ENCODE peak calls at places on chromosomes 1 and 21, in seven cellular contexts. K, E, M, P, D, R and O are unnamed samples. For H3K36me3, the result is how much of the 10 kb centered on the place peaks cover.

GRCh38 chr1:43976045-43976444 is 1.3 kb downstream of the ATP6V0B start:
- DNase-seq in K (no peak), E (no peak), M (no peak), P (no peak), D (no peak), R (no peak), O (no peak)

GRCh38 chr1:235632538-235633219 is 16.9 kb downstream of the GNG4 start:
- DNase-seq in K (no peak), E (peak), M (peak), P (no peak), D (no peak), R (peak), O (peak)

GRCh38 chr1:19811206-19811851 is 3.8 kb downstream of the RNF186 start:
- DNase-seq in K (peak), E (peak), M (peak), P (peak), D (peak), R (no peak), O (peak)

GRCh38 chr21:37045139-37045538 is 27.7 kb downstream of the PIGP start:
- DNase-seq in K (peak), E (no peak), M (no peak), P (no peak), D (no peak), R (no peak), O (no peak)

GRCh38 chr1:228142616-228143203 is 2.6 kb downstream of the GUK1 start:
- DNase-seq in K (no peak), E (no peak), M (peak), P (peak), D (peak), R (no peak), O (no peak)

GRCh38 chr1:152869808-152870419 is 8.2 kb upstream of the SMCP start:
- DNase-seq in K (peak), E (peak), M (peak), P (peak), D (peak), R (peak), O (peak)

GRCh38 chr1:196295766-196296165 is 312.5 kb downstream of the KCNT2 start:
- DNase-seq in K (no peak), E (no peak), M (no peak), P (no peak), D (no peak), R (peak), O (peak)

GRCh38 chr1:226784081-226785049 is 45.3 kb upstream of the ITPKB start:
- DNase-seq in K (no peak), E (no peak), M (peak), P (no peak), D (no peak), R (no peak), O (peak)

GRCh38 chr1:245988393-245989078 is 518.5 kb downstream of the SMYD3 start:
- DNase-seq in K (no peak), E (no peak), M (no peak), P (no peak), D (no peak), R (no peak), O (no peak)

GRCh38 chr1:83741348-83741747 is 257.6 kb downstream of the TTLL7 start:
- DNase-seq in K (no peak), E (no peak), M (no peak), P (no peak), D (no peak), R (no peak), O (no peak)

GRCh38 chr1:207822124-207822601 is 70.3 kb downstream of the CD46 start:
- DNase-seq in K (no peak), E (no peak), M (no peak), P (no peak), D (peak), R (no peak), O (no peak)

GRCh38 chr1:116988248-116988647 is 13.3 kb upstream of the CD101 start:
- DNase-seq in K (no peak), E (peak), M (no peak), P (peak), D (no peak), R (peak), O (no peak)

GRCh38 chr1:156157974-156158373 is 4.6 kb downstream of the SEMA4A start:
- DNase-seq in K (no peak), E (no peak), M (no peak), P (no peak), D (no peak), R (no peak), O (no peak)

GRCh38 chr1:180252638-180253536 is 22.8 kb downstream of the LHX4 start:
- DNase-seq in K (peak), E (peak), M (peak), P (peak), D (peak), R (peak), O (peak)

GRCh38 chr1:177631770-177632169 is 338.1 kb downstream of the SEC16B start:
- DNase-seq in K (no peak), E (no peak), M (no peak), P (no peak), D (no peak), R (no peak), O (no peak)

GRCh38 chr1:99326215-99326949 is 62.1 kb downstream of the PLPPR4 start:
- DNase-seq in K (no peak), E (no peak), M (no peak), P (no peak), D (no peak), R (no peak), O (peak)

GRCh38 chr1:39639333-39640130 is at the start of gene HEYL:
- DNase-seq in K (peak), E (peak), M (peak), P (peak), D (peak), R (no peak), O (no peak)

GRCh38 chr1:162285149-162285561 is 91.5 kb downstream of the SPATA46 start:
- DNase-seq in K (no peak), E (no peak), M (no peak), P (peak), D (peak), R (peak), O (peak)

GRCh38 chr1:98700228-98700627 is 38.7 kb downstream of the SNX7 start:
- DNase-seq in K (no peak), E (no peak), M (no peak), P (no peak), D (no peak), R (no peak), O (peak)

GRCh38 chr1:223853748-223854147 is 8.0 kb upstream of the TP53BP2 start:
- DNase-seq in K (no peak), E (no peak), M (no peak), P (no peak), D (no peak), R (no peak), O (no peak)

GRCh38 chr21:26513212-26513611 is 59.9 kb downstream of the CYYR1 start:
- DNase-seq in K (no peak), E (peak), M (peak), P (no peak), D (no peak), R (peak), O (peak)

GRCh38 chr1:185325413-185325812 is 8.4 kb upstream of the IVNS1ABP start:
- DNase-seq in K (no peak), E (no peak), M (no peak), P (no peak), D (no peak), R (no peak), O (no peak)

GRCh38 chr1:6412896-6413295 is 6.8 kb downstream of the HES2 start:
- DNase-seq in K (no peak), E (no peak), M (no peak), P (no peak), D (no peak), R (peak), O (peak)

GRCh38 chr1:244836135-244836521 is 670 bp downstream of the COX20 start:
- DNase-seq in K (no peak), E (peak), M (peak), P (no peak), D (no peak), R (peak), O (peak)

GRCh38 chr1:105102385-105102784 is 1352.7 kb downstream of the AMY1C start:
- DNase-seq in K (no peak), E (no peak), M (no peak), P (no peak), D (no peak), R (no peak), O (no peak)

GRCh38 chr1:195806060-195806459 is 802.2 kb downstream of the KCNT2 start:
- DNase-seq in K (no peak), E (no peak), M (no peak), P (no peak), D (no peak), R (no peak), O (no peak)

GRCh38 chr21:38859852-38860251 is 54.1 kb downstream of the ETS2 start:
- DNase-seq in K (no peak), E (no peak), M (no peak), P (no peak), D (no peak), R (peak), O (peak)

GRCh38 chr1:218390625-218391024 is 45.5 kb downstream of the TGFB2 start:
- DNase-seq in K (no peak), E (no peak), M (no peak), P (no peak), D (no peak), R (peak), O (peak)

GRCh38 chr1:5754079-5754431 is 238.2 kb downstream of the NPHP4 start:
- DNase-seq in K (no peak), E (no peak), M (no peak), P (no peak), D (no peak), R (no peak), O (no peak)

GRCh38 chr1:147760481-147761260 is at the start of gene GJA5:
- DNase-seq in K (no peak), E (no peak), M (no peak), P (no peak), D (no peak), R (peak), O (peak)

GRCh38 chr1:175192111-175192629 is 406 bp downstream of the KIAA0040 start:
- DNase-seq in K (peak), E (no peak), M (no peak), P (peak), D (peak), R (peak), O (peak)

GRCh38 chr1:212607206-212607923 is 1.2 kb upstream of the ATF3 start:
- DNase-seq in K (no peak), E (no peak), M (no peak), P (peak), D (peak), R (peak), O (peak)

GRCh38 chr1:181812211-181812610 is 249.3 kb downstream of the ZNF648 start:
- DNase-seq in K (no peak), E (no peak), M (no peak), P (no peak), D (no peak), R (no peak), O (no peak)

GRCh38 chr1:109542657-109543056 is 3.0 kb downstream of the GPR61 start:
- DNase-seq in K (no peak), E (no peak), M (no peak), P (no peak), D (no peak), R (no peak), O (no peak)

DNA sequence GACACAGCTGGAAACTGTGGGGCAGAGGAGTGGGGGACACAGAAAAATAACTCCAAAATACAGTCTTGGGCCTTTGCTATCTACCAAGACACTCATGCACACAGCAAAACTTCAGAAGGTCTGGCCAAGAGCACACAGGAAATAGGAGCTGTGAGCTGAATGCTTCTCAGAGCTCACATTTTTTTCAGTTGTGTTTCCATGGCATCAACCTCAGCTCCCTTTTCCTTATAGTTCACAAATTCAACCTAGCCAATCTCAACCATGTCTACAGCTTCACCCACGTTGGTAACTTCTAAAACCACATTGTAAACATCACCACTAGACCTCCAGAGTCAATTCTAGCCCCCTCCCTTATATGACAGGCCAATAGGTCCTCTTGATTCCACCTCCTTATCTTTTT is 19.6 kb upstream of the SYNJ1 start:
- DNase-seq in K (no peak), E (no peak), M (no peak), P (no peak), D (no peak), R (no peak), O (no peak)
- H3K36me3 ChIP-seq in K (under half), E (under half), M (half or more), P (under half), D (under half), R (under half), O (half or more)

DNA sequence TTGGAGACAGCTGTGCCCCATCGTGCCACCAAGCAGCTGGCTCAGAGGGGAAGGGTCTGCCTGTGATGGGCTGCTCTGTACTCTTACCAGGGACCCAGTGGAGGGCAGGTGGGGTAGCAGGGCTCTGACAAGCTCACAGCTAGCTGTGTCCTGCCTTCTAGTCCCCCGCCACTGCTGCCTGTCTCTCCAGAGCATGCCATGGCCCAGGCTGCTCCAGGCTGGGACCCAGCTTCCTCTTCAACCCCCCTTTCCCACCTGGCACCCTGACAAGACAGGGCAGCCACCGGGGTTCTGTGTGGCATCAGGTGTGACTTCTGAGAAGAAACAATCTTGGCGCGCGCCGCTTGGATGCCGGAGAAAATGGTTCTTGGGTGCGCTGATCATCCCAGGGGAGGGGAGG is 92.3 kb upstream of the ACTL8 start:
- DNase-seq in K (no peak), E (no peak), M (no peak), P (no peak), D (no peak), R (no peak), O (no peak)
- H3K36me3 ChIP-seq in K (under half), E (under half), M (under half), P (under half), D (under half), R (under half), O (under half)

DNA sequence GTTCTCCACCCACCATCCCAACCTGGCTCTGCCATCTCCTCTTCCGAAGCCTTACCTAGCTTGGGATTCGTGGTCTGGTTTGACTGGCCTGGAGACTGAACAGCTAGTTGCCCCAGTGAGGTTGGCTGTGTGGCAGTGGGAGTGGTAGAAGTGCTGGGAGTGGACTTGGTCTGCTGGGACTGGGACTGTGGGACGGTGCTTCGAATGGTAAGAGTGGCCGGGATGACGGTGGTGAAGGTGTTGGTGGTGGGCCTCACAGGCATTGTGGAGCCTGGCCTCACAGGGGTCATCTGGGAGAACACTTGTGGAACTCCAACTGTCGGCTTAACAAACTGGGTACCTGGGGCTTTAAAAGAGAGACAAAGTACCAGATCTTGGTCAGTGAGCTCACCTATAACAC is 28.7 kb downstream of the PSMB4 start:
- DNase-seq in K (no peak), E (no peak), M (no peak), P (no peak), D (no peak), R (no peak), O (no peak)
- H3K36me3 ChIP-seq in K (under half), E (under half), M (half or more), P (under half), D (under half), R (under half), O (half or more)

DNA sequence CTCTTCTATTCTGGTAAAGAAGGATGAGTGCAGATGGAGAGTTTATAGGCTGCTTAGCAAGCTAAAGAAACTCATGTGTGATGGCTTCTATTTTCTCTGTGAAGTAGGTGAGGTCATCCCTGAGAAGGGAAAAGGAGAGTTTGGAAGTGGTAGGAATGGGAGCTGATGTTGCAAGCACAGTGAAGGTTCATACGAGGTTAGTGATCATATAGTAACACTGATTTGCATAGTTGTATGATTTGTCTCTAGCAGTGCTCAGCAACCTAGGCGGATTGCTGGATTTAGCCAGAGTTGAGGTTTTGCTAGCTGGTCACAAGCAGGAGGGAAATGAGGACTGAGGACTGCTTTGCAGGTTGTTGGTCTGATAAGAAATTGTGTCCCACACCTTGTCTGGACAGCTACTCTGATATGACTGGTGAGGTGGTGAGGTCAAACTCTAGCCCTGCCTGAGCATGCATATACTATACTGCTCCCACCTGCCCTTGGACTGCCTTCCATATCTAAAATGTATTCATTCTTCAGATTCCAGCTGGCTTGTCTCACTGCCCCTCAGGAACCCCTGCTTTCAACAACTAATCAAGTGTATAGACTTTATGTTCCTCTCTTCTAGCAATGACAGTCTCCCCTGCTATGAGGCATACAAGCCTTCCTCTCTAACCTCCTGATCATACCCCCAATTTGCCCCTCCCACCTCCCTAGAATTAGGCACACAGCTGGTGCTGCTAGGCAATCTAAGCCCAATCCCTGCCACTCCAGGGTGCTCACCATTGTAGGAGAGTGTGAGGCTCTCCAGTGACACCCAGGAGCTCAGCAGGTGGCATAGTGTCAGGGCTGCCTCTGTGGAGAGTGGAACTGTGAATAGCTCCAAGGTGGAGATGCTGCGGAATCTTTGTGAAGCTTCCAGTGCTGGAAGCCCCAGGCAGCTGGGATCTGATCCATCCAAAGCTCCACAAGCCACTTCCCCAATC is 18.5 kb downstream of the LRRC41 start:
- DNase-seq in K (no peak), E (peak), M (no peak), P (no peak), D (no peak), R (no peak), O (no peak)
- H3K36me3 ChIP-seq in K (under half), E (under half), M (half or more), P (under half), D (under half), R (under half), O (under half)

GRCh38 chr1:12196641-12197482 is 30.1 kb downstream of the TNFRSF1B start:
- DNase-seq in K (no peak), E (no peak), M (no peak), P (no peak), D (peak), R (no peak), O (no peak)

GRCh38 chr1:12194666-12195216 is 27.9 kb downstream of the TNFRSF1B start:
- DNase-seq in K (no peak), E (no peak), M (no peak), P (no peak), D (no peak), R (no peak), O (no peak)

GRCh38 chr1:12195416-12195815 is 28.6 kb downstream of the TNFRSF1B start:
- DNase-seq in K (no peak), E (no peak), M (no peak), P (no peak), D (no peak), R (no peak), O (no peak)

GRCh38 chr1:12201343-12202189 is 28.3 kb upstream of the VPS13D start:
- DNase-seq in K (no peak), E (no peak), M (no peak), P (no peak), D (no peak), R (no peak), O (no peak)

GRCh38 chr1:12197483-12197880 is 30.7 kb downstream of the TNFRSF1B start:
- DNase-seq in K (no peak), E (no peak), M (no peak), P (no peak), D (no peak), R (no peak), O (no peak)
- H3K36me3 ChIP-seq in K (under half), E (under half), M (under half), P (under half), D (under half), R (under half), O (under half)

GRCh38 chr1:20846461-20847374 is 59.6 kb upstream of the HP1BP3 start:
- DNase-seq in K (no peak), E (no peak), M (no peak), P (no peak), D (no peak), R (no peak), O (no peak)
- H3K36me3 ChIP-seq in K (under half), E (under half), M (under half), P (under half), D (under half), R (under half), O (under half)

DNA sequence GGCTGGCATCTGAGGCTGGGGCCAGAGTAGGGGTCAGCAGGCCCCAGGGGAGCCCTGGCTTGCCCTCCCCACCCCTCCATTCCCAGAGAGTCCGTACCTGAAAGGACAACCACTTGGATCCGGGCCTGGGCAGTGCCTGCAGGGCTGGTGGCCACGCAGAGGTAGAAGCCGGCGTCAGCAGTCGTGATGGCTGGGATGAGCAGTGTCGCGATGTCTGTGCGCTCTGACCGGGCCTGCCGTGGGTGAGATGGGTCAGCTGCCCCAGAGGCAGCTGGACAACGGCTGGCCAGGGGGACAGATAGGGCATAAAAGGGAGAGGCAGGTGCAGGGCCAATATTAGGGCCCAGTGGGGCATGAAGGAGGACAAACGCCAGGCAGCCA is 42.7 kb downstream of the LDLRAD2 start:
- DNase-seq in K (no peak), E (no peak), M (no peak), P (peak), D (no peak), R (no peak), O (no peak)
- H3K36me3 ChIP-seq in K (under half), E (under half), M (half or more), P (under half), D (under half), R (under half), O (under half)